ENCODE peak calls at places on chromosomes 2 and 18, in seven cellular contexts. R is heart left ventricle, E is breast epithelium, F is lower leg skin, S is adrenal gland, Z is prostate gland, N is GM12891. M is an unnamed sample.
A peak's percentile ranks its signal among the peaks of the same experiment; 100 is the strongest.

GRCh38 chr18:78980279-78980771 is 707 bp downstream of the SALL3 start:
- DNase-seq in R (no peak), E (no peak), F (no peak), S (no peak), Z (no peak), N (no peak), M (no peak)

GRCh38 chr2:38734299-38735058 is 16.7 kb downstream of the SRSF7 start:
- DNase-seq in R (peak; percentile 45), E (no peak), F (no peak), S (no peak), Z (no peak), N (no peak), M (no peak)

GRCh38 chr2:172943563-172943962 is 132.1 kb upstream of the MAP3K20 start:
- DNase-seq in R (no peak), E (no peak), F (no peak), S (no peak), Z (no peak), N (no peak), M (no peak)

GRCh38 chr2:237171396-237171795 is 85.7 kb downstream of the COPS8 start:
- DNase-seq in R (no peak), E (no peak), F (peak; percentile 52), S (peak; percentile 37), Z (peak; percentile 19), N (no peak), M (peak; percentile 30)

GRCh38 chr2:189681903-189682302 is 7.4 kb downstream of the ANKAR start:
- DNase-seq in R (no peak), E (no peak), F (no peak), S (no peak), Z (no peak), N (no peak), M (no peak)

GRCh38 chr18:80231151-80231550 is 16.2 kb downstream of the PARD6G start:
- DNase-seq in R (no peak), E (no peak), F (no peak), S (no peak), Z (no peak), N (no peak), M (no peak)

GRCh38 chr2:152326710-152327109 is 8.3 kb upstream of the FMNL2 start:
- DNase-seq in R (no peak), E (no peak), F (no peak), S (no peak), Z (no peak), N (no peak), M (no peak)

GRCh38 chr2:219642465-219643083 is 15.1 kb downstream of the SLC4A3 start:
- DNase-seq in R (peak; percentile 93), E (peak; percentile 95), F (peak; percentile 93), S (peak; percentile 98), Z (peak; percentile 96), N (peak; percentile 92), M (peak; percentile 93)

GRCh38 chr2:98892871-98893270 is 43.2 kb downstream of the CRACDL start:
- DNase-seq in R (no peak), E (no peak), F (no peak), S (no peak), Z (no peak), N (no peak), M (no peak)

GRCh38 chr2:36059684-36060083 is 295.9 kb upstream of the CRIM1 start:
- DNase-seq in R (no peak), E (no peak), F (no peak), S (no peak), Z (no peak), N (no peak), M (no peak)

GRCh38 chr2:47528874-47529273 is 125.9 kb downstream of the MSH2 start:
- DNase-seq in R (no peak), E (no peak), F (no peak), S (no peak), Z (no peak), N (no peak), M (peak; percentile 71)

GRCh38 chr2:150467641-150467963 is 19.9 kb downstream of the RND3 start:
- DNase-seq in R (no peak), E (no peak), F (no peak), S (no peak), Z (no peak), N (no peak), M (no peak)

GRCh38 chr2:31075936-31076590 is 62.2 kb downstream of the GALNT14 start:
- DNase-seq in R (no peak), E (no peak), F (no peak), S (no peak), Z (no peak), N (no peak), M (no peak)

GRCh38 chr2:233835230-233836186 is 18.8 kb downstream of the HJURP start:
- DNase-seq in R (no peak), E (no peak), F (no peak), S (no peak), Z (no peak), N (no peak), M (no peak)
- TF ChIP-seq POLR2A in R (no peak), E (no peak), F (no peak), S (no peak), Z (no peak), N (no peak), M (no peak)

GRCh38 chr2:144675331-144675730 is 155.4 kb upstream of the ZEB2 start:
- DNase-seq in R (no peak), E (no peak), F (no peak), S (no peak), Z (no peak), N (no peak), M (no peak)
- TF ChIP-seq POLR2A in R (no peak), E (no peak), F (no peak), S (no peak), Z (no peak), N (no peak), M (no peak)

GRCh38 chr2:174450021-174450816 is 36.6 kb downstream of the GPR155 start:
- DNase-seq in R (no peak), E (no peak), F (no peak), S (no peak), Z (no peak), N (no peak), M (no peak)
- TF ChIP-seq POLR2A in R (no peak), E (no peak), F (no peak), S (no peak), Z (no peak), N (no peak), M (no peak)

GRCh38 chr2:42809876-42810125 is 17.4 kb upstream of the HAAO start:
- DNase-seq in R (peak; percentile 88), E (peak; percentile 81), F (no peak), S (peak; percentile 90), Z (peak; percentile 78), N (no peak), M (peak; percentile 79)

GRCh38 chr2:42810971-42811865 is 18.8 kb upstream of the HAAO start:
- DNase-seq in R (peak; percentile 63), E (no peak), F (peak; percentile 63), S (peak; percentile 63), Z (peak; percentile 45), N (peak; percentile 32), M (peak; percentile 48)

GRCh38 chr2:42808301-42808700 is 15.9 kb upstream of the HAAO start:
- DNase-seq in R (no peak), E (no peak), F (no peak), S (no peak), Z (no peak), N (no peak), M (no peak)

GRCh38 chr2:42809131-42809875 is 16.9 kb upstream of the HAAO start:
- DNase-seq in R (no peak), E (no peak), F (peak; percentile 67), S (no peak), Z (no peak), N (no peak), M (no peak)

GRCh38 chr2:42810126-42810970 is 18.0 kb upstream of the HAAO start:
- DNase-seq in R (peak; percentile 96), E (peak; percentile 96), F (peak; percentile 96), S (peak; percentile 97), Z (peak; percentile 95), N (peak; percentile 79), M (peak; percentile 89)
- TF ChIP-seq POLR2A in R (no peak), E (peak; percentile 64), F (no peak), S (peak; percentile 84), Z (peak; percentile 70), N (peak; percentile 48), M (peak; percentile 71)

DNA sequence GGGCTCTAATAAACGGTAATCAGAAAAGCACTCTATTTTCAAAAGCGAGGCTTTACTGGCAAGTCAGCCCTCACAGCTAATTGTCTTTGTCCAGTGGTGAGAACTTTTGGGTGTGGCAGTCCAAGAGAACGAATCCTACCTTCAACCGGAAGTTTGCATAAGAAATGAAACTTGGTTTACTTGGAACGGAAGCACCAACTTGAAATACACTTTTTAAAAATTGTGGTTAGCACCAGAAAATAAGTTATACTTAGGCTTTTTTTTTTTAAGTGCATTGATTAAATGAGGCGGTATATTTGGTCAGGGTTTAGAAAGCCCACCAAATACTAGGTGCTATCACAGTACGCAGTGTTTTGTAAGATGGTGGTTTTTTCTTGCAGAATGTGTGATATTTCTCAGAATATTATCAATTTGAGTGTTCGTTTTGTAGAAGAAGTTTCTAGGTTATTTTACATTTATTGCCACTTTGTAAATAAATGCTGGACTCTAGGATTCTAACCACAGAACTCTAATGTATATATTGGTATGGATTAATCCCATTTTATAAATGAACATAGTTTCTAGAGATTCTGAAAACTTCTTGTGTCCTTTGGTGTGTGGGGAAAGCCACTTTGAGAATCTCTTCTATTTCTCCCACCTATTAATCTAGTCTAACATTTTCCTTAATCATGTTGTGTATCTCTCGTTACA is 1.2 kb downstream of the MYL12A start:
- DNase-seq in R (no peak), E (no peak), F (peak; percentile 42), S (no peak), Z (peak; percentile 49), N (no peak), M (no peak)
- TF ChIP-seq POLR2A in R (no peak), E (no peak), F (no peak), S (no peak), Z (peak; percentile 26), N (peak; percentile 36), M (no peak)

DNA sequence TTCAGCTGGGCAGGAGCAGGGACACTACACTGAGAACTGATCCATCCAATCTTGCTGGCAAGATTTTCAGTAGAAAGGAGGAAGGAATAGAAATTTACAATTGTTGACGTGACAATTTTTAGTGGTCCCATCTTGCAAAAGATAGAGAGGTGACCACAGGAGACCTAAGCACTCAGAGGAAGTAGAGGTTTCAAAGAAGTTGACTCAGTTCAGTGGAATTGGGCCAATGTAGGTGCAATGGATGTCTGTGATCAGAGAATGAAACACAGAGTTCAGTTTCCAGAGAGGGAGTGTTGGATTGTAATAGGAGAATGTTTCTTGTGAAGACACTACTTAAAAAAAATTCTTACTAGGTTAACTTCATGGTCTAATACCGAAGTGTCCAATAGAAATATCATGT is 1.5 kb downstream of the UGT1A5 start:
- DNase-seq in R (no peak), E (no peak), F (no peak), S (no peak), Z (no peak), N (no peak), M (no peak)
- TF ChIP-seq POLR2A in R (no peak), E (no peak), F (no peak), S (no peak), Z (no peak), N (no peak), M (no peak)

GRCh38 chr2:15995603-15996002 is 55.3 kb downstream of the MYCN start:
- DNase-seq in R (no peak), E (no peak), F (no peak), S (no peak), Z (no peak), N (no peak), M (no peak)
- TF ChIP-seq POLR2A in R (no peak), E (no peak), F (no peak), S (no peak), Z (no peak), N (no peak), M (no peak)

GRCh38 chr2:155218945-155219344 is 520.5 kb downstream of the KCNJ3 start:
- DNase-seq in R (no peak), E (no peak), F (no peak), S (no peak), Z (no peak), N (no peak), M (no peak)
- TF ChIP-seq POLR2A in R (no peak), E (no peak), F (no peak), S (no peak), Z (no peak), N (no peak), M (no peak)

M was measured in H54.